ENCODE peak calls at places on chromosomes 5 and 9, in four cellular contexts. P is GM12878, A is SK-N-SH, V is K562. W is an unnamed sample.

GRCh38 chr5:35212006-35212982 is 18.0 kb downstream of the PRLR start:
- DNase-seq in P (peak; percentile 71), A (no peak), V (no peak), W (no peak)

GRCh38 chr5:1152156-1152555 is 40.3 kb upstream of the SLC12A7 start:
- DNase-seq in P (no peak), A (no peak), V (no peak), W (no peak)

GRCh38 chr5:96626956-96627355 is 35.2 kb upstream of the CAST start:
- DNase-seq in P (no peak), A (no peak), V (no peak), W (no peak)

GRCh38 chr9:114098021-114098659 is 952 bp downstream of the KIF12 start:
- DNase-seq in P (no peak), A (peak; percentile 87), V (peak; percentile 21), W (no peak)

GRCh38 chr9:103789686-103790085 is 304.4 kb upstream of the SMC2 start:
- DNase-seq in P (no peak), A (no peak), V (peak; percentile 0), W (no peak)

GRCh38 chr5:157918811-157919742 is 60.1 kb upstream of the CLINT1 start:
- DNase-seq in P (no peak), A (no peak), V (peak; percentile 9), W (no peak)

GRCh38 chr5:161925960-161926359 is 78.0 kb downstream of the GABRA1 start:
- DNase-seq in P (no peak), A (no peak), V (peak; percentile 1), W (no peak)

GRCh38 chr9:72271617-72272478 is 93.2 kb downstream of the ZFAND5 start:
- DNase-seq in P (no peak), A (peak; percentile 50), V (peak; percentile 64), W (peak; percentile 28)

GRCh38 chr5:109256486-109256885 is 153.3 kb downstream of the PJA2 start:
- DNase-seq in P (no peak), A (no peak), V (peak; percentile 10), W (no peak)

GRCh38 chr9:6271508-6272228 is 56.1 kb downstream of the IL33 start:
- DNase-seq in P (no peak), A (no peak), V (no peak), W (no peak)

GRCh38 chr5:139148986-139149385 is 49.2 kb downstream of the SIL1 start:
- DNase-seq in P (no peak), A (no peak), V (no peak), W (no peak)

GRCh38 chr5:34597034-34597433 is 59.1 kb upstream of the RAI14 start:
- DNase-seq in P (no peak), A (no peak), V (no peak), W (no peak)

GRCh38 chr5:125026900-125027731 is 280.7 kb upstream of the ZNF608 start:
- DNase-seq in P (no peak), A (no peak), V (no peak), W (no peak)

GRCh38 chr9:2418619-2419018 is 203.0 kb upstream of the VLDLR start:
- DNase-seq in P (no peak), A (no peak), V (peak; percentile 1), W (no peak)

GRCh38 chr5:116626272-116626723 is 51.7 kb upstream of the SEMA6A start:
- DNase-seq in P (no peak), A (no peak), V (peak; percentile 1), W (no peak)

GRCh38 chr9:113221800-113222481 is 597 bp downstream of the SLC31A1 start:
- DNase-seq in P (no peak), A (peak; percentile 22), V (peak; percentile 63), W (no peak)

GRCh38 chr9:27865031-27865438 is 291.8 kb upstream of the C9orf72 start:
- DNase-seq in P (no peak), A (no peak), V (no peak), W (no peak)

GRCh38 chr9:132114102-132114707 is 34.5 kb upstream of the MED27 start:
- DNase-seq in P (no peak), A (no peak), V (peak; percentile 71), W (no peak)

GRCh38 chr5:59615272-59615671 is 278.3 kb downstream of the PDE4D start:
- DNase-seq in P (no peak), A (no peak), V (no peak), W (no peak)

GRCh38 chr9:128552744-128553221 is 396 bp downstream of the SPTAN1 start:
- DNase-seq in P (no peak), A (peak; percentile 80), V (peak; percentile 57), W (no peak)

GRCh38 chr9:120916573-120916972 is 10.0 kb downstream of the TRAF1 start:
- DNase-seq in P (no peak), A (peak; percentile 78), V (no peak), W (no peak)

GRCh38 chr5:1744393-1745189 is 55.0 kb downstream of the MRPL36 start:
- DNase-seq in P (no peak), A (no peak), V (no peak), W (no peak)

GRCh38 chr9:130030821-130031481 is 12.0 kb downstream of the FNBP1 start:
- DNase-seq in P (no peak), A (no peak), V (no peak), W (no peak)

GRCh38 chr5:103428411-103428871 is 134.1 kb downstream of the NUDT12 start:
- DNase-seq in P (no peak), A (no peak), V (no peak), W (no peak)

GRCh38 chr5:4879693-4880303 is 260.3 kb upstream of the ADAMTS16 start:
- DNase-seq in P (no peak), A (peak; percentile 87), V (peak; percentile 82), W (peak; percentile 49)

GRCh38 chr5:57960569-57960968 is 478.0 kb upstream of the ACTBL2 start:
- DNase-seq in P (no peak), A (no peak), V (no peak), W (no peak)

GRCh38 chr9:16689352-16689938 is 181.0 kb downstream of the BNC2 start:
- DNase-seq in P (no peak), A (no peak), V (no peak), W (no peak)

GRCh38 chr9:91017245-91017644 is 215.6 kb downstream of the SYK start:
- DNase-seq in P (no peak), A (no peak), V (no peak), W (no peak)

GRCh38 chr5:171168177-171168576 is 140.9 kb upstream of the TLX3 start:
- DNase-seq in P (no peak), A (no peak), V (no peak), W (no peak)

GRCh38 chr5:142495561-142495960 is 170.7 kb upstream of the SPRY4 start:
- DNase-seq in P (no peak), A (no peak), V (no peak), W (no peak)

GRCh38 chr5:151772029-151772867 is 494 bp downstream of the G3BP1 start:
- DNase-seq in P (no peak), A (peak; percentile 81), V (no peak), W (peak; percentile 25)

GRCh38 chr9:130186839-130187522 is 14.8 kb downstream of the NCS1 start:
- DNase-seq in P (no peak), A (peak; percentile 69), V (peak; percentile 86), W (no peak)

GRCh38 chr5:80059354-80059980 is 24.3 kb downstream of the THBS4 start:
- DNase-seq in P (no peak), A (no peak), V (no peak), W (no peak)

GRCh38 chr5:134555889-134556311 is 30.4 kb downstream of the JADE2 start:
- DNase-seq in P (no peak), A (peak; percentile 90), V (no peak), W (no peak)
- TF ChIP-seq POLR2AphosphoS5 in P (no peak), A (peak; percentile 18), V (no peak), W (no peak)

GRCh38 chr9:126939821-126940221 is 25.2 kb downstream of the RALGPS1 start:
- DNase-seq in P (no peak), A (no peak), V (no peak), W (no peak)
- TF ChIP-seq TAF1 in P (no peak), A (no peak), V (no peak), W (no peak)

GRCh38 chr5:55096860-55097259 is 5.6 kb upstream of the GZMA start:
- DNase-seq in P (no peak), A (no peak), V (no peak), W (no peak)
- TF ChIP-seq POLR2AphosphoS5 in P (no peak), A (no peak), V (no peak), W (no peak)

GRCh38 chr5:132839426-132840301 is 9.2 kb upstream of the SHROOM1 start:
- DNase-seq in P (no peak), A (no peak), V (no peak), W (no peak)
- TF ChIP-seq TAF1 in P (no peak), A (no peak), V (no peak), W (no peak)

GRCh38 chr5:38148021-38148625 is 110.2 kb upstream of the EGFLAM start:
- DNase-seq in P (no peak), A (no peak), V (no peak), W (no peak)
- TF ChIP-seq POLR2AphosphoS5 in P (no peak), A (no peak), V (no peak), W (no peak)

GRCh38 chr9:115264333-115264732 is 146.4 kb upstream of the TNC start:
- DNase-seq in P (no peak), A (no peak), V (no peak), W (no peak)
- TF ChIP-seq TAF1 in P (no peak), A (no peak), V (no peak), W (no peak)

W was measured in GM12892.